ENCODE peak calls at places on chromosomes 16 and 17, in nine cellular contexts. H, F, U, D, L, N, A, X and Y are unnamed samples.

GRCh38 chr16:69555437-69555836 is 10.3 kb upstream of the NFAT5 start:
- DNase-seq in A (no peak), D (no peak), H (no peak), X (no peak), U (no peak), L (no peak), N (no peak), F (no peak), Y (no peak)

GRCh38 chr17:6476061-6476833 is 32.0 kb downstream of the PIMREG start:
- DNase-seq in D (no peak), A (no peak), F (no peak), U (no peak), N (no peak), X (no peak), H (no peak), L (no peak), Y (no peak)

GRCh38 chr17:80259642-80260535 is 763 bp upstream of the RNF213 start:
- DNase-seq in D (peak; percentile 87), N (peak; percentile 66), F (peak; percentile 68), A (peak; percentile 90), H (peak; percentile 63), L (peak; percentile 62), U (peak; percentile 71), X (peak; percentile 69), Y (peak; percentile 64)

GRCh38 chr17:66855204-66855603 is 20.3 kb downstream of the CACNG5 start:
- DNase-seq in A (no peak), N (no peak), U (no peak), H (no peak), F (no peak), L (peak; percentile 39), D (no peak), X (no peak), Y (no peak)

GRCh38 chr16:1707193-1707790 is 1.3 kb downstream of the MAPK8IP3 start:
- DNase-seq in U (no peak), A (no peak), D (no peak), N (no peak), X (no peak), F (peak; percentile 55), H (no peak), L (no peak), Y (no peak)

GRCh38 chr16:18958621-18959578 is 24.8 kb upstream of the TMC7 start:
- DNase-seq in X (no peak), F (peak; percentile 40), D (no peak), A (no peak), U (no peak), N (no peak), H (no peak), L (no peak), Y (no peak)

GRCh38 chr16:19601083-19601976 is 45.8 kb downstream of the VPS35L start:
- DNase-seq in X (no peak), A (no peak), L (peak; percentile 33), D (no peak), F (peak; percentile 18), N (no peak), H (no peak), U (no peak), Y (no peak)

GRCh38 chr16:27273670-27274522 is 5.3 kb upstream of the NSMCE1 start:
- DNase-seq in A (no peak), U (no peak), H (no peak), L (peak; percentile 29), D (no peak), X (no peak), N (no peak), F (peak; percentile 79), Y (no peak)

GRCh38 chr17:83154311-83155127 is 75.1 kb downstream of the METRNL start:
- DNase-seq in U (no peak), D (no peak), A (peak; percentile 54), N (no peak), F (no peak), L (no peak), X (no peak), H (peak; percentile 28), Y (peak; percentile 50)

DNA sequence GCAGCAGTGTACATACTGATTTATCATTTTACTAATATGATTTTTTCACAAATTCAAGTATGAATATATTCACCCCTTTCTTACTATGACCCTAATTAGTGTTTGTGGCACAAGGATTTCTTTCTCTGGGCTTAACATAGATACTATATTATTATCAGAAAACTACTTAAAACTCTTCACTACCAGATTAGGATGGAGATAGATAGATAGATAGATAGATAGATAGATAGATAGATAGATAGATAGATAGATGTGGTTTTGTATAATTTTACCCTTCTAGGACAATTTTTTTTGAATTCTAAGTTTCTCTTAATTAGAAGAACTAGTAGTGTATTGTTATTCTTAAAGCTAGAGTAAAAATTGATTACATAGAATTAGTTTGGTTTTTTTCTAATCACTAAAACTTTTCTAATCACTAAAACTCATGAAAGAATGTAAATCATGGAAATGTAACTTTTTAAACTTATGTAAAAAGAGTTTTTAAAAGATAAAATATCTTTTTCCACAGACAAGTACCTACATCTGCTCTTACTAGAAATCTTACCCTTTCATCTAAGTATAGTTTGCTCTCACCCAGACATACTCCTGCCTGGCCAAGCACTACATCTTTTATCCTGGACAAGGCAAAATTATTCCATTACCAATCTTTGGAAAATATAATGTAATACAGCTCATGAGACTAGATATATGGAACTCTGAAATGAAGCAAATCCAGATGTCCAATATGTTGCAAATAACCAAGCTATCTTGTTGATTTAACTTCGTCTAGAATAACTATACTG is 49.8 kb downstream of the VMP1 start:
- DNase-seq in D (no peak), L (no peak), N (no peak), X (no peak), F (no peak), H (no peak), U (no peak), A (no peak), Y (no peak)
- H3K27ac ChIP-seq in D (peak overlapping the region; percentile 35), L (peak overlapping the region; percentile 48), N (peak overlapping the region; percentile 50), X (peak overlapping the region; percentile 39), F (no peak overlapping the region), H (no peak overlapping the region), U (no peak overlapping the region), A (peak overlapping the region; percentile 38), Y (peak overlapping the region; percentile 5)

DNA sequence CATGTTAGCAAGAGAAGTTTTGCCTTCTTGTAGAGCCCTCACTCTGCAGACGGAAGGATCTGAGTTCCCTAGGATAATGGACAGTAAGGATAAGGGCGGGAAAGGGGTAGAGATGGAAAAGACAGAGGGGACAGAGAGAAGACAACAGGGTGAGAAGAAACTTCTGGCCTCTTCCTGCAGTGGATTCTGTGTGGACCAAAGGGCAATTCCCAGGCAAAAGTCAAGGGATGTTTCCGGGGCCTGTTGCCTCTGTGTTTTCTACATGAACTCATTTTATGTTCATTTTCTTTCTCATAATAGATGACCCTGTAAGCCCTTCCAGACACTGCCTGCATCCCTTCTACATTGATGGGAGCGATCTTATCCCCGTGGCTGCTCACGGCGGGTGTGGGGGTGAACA is 647 bp upstream of the TMEM238L start:
- DNase-seq in X (no peak), D (no peak), F (no peak), U (no peak), N (no peak), L (no peak), H (no peak), A (no peak), Y (no peak)
- H3K4me3 ChIP-seq in X (no peak overlapping the region), D (no peak overlapping the region), F (no peak overlapping the region), U (no peak overlapping the region), N (no peak overlapping the region), L (peak overlapping the region; percentile 53), H (no peak overlapping the region), A (no peak overlapping the region), Y (no peak overlapping the region)

GRCh38 chr17:18158022-18158600 is 25.5 kb upstream of the ALKBH5 start:
- DNase-seq in F (peak; percentile 87), A (peak; percentile 99), U (peak; percentile 93), X (peak; percentile 93), N (peak; percentile 96), H (peak; percentile 97), D (peak; percentile 96), L (peak; percentile 99), Y (peak; percentile 96)
- TF ChIP-seq CTCF in F (no peak), A (no peak), U (no peak), X (no peak), N (no peak), H (no peak), D (no peak), L (no peak), Y (no peak)

GRCh38 chr16:67200491-67200890 is 1.6 kb downstream of the ELMO3 start:
- DNase-seq in A (no peak), D (peak; percentile 62), X (no peak), U (no peak), F (no peak), N (no peak), H (no peak), L (no peak), Y (no peak)
- H3K27ac ChIP-seq in A (no peak overlapping the region), D (no peak overlapping the region), X (no peak overlapping the region), U (no peak overlapping the region), F (no peak overlapping the region), N (peak overlapping the region; percentile 83), H (no peak overlapping the region), L (no peak overlapping the region), Y (no peak overlapping the region)